ENCODE peak calls at places on chromosomes 4 and X, in five cellular contexts. N is HCEC 1CT; A is activated CD4-positive, alpha-beta T cell treated with anti-CD3 and anti-CD28 coated beads, Interleukin-2, amount 50 U/mL, for 24 hours; S is MM.1S; H is mammary epithelial cell. M is an unnamed sample.

GRCh38 chr4:156870166-156870565 is 101.4 kb downstream of the PDGFC start:
- DNase-seq in A (no peak), S (no peak), H (no peak), N (peak), M (no peak)

GRCh38 chrX:43973249-43973672 is at the start of gene NDP:
- DNase-seq in N (peak), S (no peak), A (no peak), H (no peak), M (no peak)

GRCh38 chrX:12701625-12702024 is 89.6 kb upstream of the PRPS2 start:
- DNase-seq in A (no peak), S (peak), N (peak), H (peak), M (peak)

GRCh38 chrX:31931225-31931624 is 859.4 kb upstream of the FTHL17 start:
- DNase-seq in H (peak), A (no peak), S (no peak), N (no peak), M (no peak)

GRCh38 chr4:129092636-129093172 is 635 bp downstream of the SCLT1 start:
- DNase-seq in N (peak), A (no peak), S (peak), H (no peak), M (no peak)

GRCh38 chr4:11469900-11470708 is 41.4 kb upstream of the HS3ST1 start:
- DNase-seq in N (no peak), H (peak), S (peak), A (no peak), M (no peak)

GRCh38 chr4:7398788-7399432 is 35.8 kb downstream of the PSAPL1 start:
- DNase-seq in N (no peak), H (peak), A (no peak), S (no peak), M (no peak)

GRCh38 chr4:101792056-101792575 is 1.6 kb downstream of the BANK1 start:
- DNase-seq in A (no peak), S (no peak), N (no peak), H (no peak), M (no peak)

GRCh38 chr4:55356991-55357461 is 11.0 kb downstream of the SRD5A3 start:
- DNase-seq in A (no peak), S (no peak), H (no peak), N (peak), M (no peak)

GRCh38 chrX:42093756-42094155 is 170.4 kb upstream of the CASK start:
- DNase-seq in S (no peak), A (no peak), H (no peak), N (no peak), M (no peak)

GRCh38 chr4:154435895-154436294 is 55.7 kb downstream of the DCHS2 start:
- DNase-seq in H (no peak), A (no peak), N (no peak), S (no peak), M (no peak)

GRCh38 chr4:73068496-73069337 is 799 bp downstream of the COX18 start:
- DNase-seq in H (peak), S (peak), N (no peak), A (no peak), M (no peak)

GRCh38 chr4:52037730-52038108 is 380 bp downstream of the SGCB start:
- DNase-seq in H (peak), N (peak), S (peak), A (peak), M (peak)

GRCh38 chr4:3016839-3017410 is 53.6 kb downstream of the GRK4 start:
- DNase-seq in S (no peak), A (no peak), H (no peak), N (no peak), M (no peak)

GRCh38 chr4:184514121-184514988 is 40.0 kb upstream of the IRF2 start:
- DNase-seq in A (no peak), S (no peak), H (peak), N (peak), M (no peak)

GRCh38 chr4:1191621-1192020 is 19.2 kb upstream of the SPON2 start:
- DNase-seq in A (no peak), N (no peak), S (no peak), H (no peak), M (no peak)

GRCh38 chrX:118521435-118521834 is 25.8 kb downstream of the DOCK11 start:
- DNase-seq in N (peak), A (no peak), S (no peak), H (no peak), M (no peak)

GRCh38 chrX:136646602-136647239 is 1.2 kb upstream of the CD40LG start:
- DNase-seq in N (no peak), H (no peak), A (no peak), S (no peak), M (no peak)